ENCODE peak calls at places on chromosomes 3 and 15, in ten cellular contexts. J, O, V, S, L, N, B, P, D and W are unnamed samples.

GRCh38 chr3:155946178-155946577 is 75.7 kb downstream of the GMPS start:
- DNase-seq in J (no peak), L (no peak), B (peak), N (no peak), O (no peak), P (no peak), D (no peak), V (no peak), S (no peak), W (no peak)

GRCh38 chr15:93109370-93110105 is 20.5 kb upstream of the RGMA start:
- DNase-seq in O (peak), P (no peak), B (no peak), N (no peak), D (no peak), V (no peak), J (no peak), S (no peak), L (no peak), W (no peak)

GRCh38 chr3:23876901-23877300 is 39.9 kb downstream of the NKIRAS1 start:
- DNase-seq in J (no peak), D (no peak), N (no peak), P (no peak), B (no peak), V (no peak), O (no peak), S (no peak), L (no peak), W (no peak)

GRCh38 chr15:81293728-81294500 is 30.0 kb downstream of the STARD5 start:
- DNase-seq in S (peak), O (no peak), B (no peak), D (peak), P (no peak), L (peak), J (peak), V (peak), N (peak), W (no peak)

GRCh38 chr3:4351164-4351855 is 48.1 kb downstream of the SETMAR start:
- DNase-seq in S (peak), V (peak), P (no peak), B (no peak), N (no peak), O (no peak), J (no peak), D (peak), L (no peak), W (no peak)

GRCh38 chr3:74267583-74268184 is 346.8 kb downstream of the CNTN3 start:
- DNase-seq in S (peak), V (no peak), D (peak), O (no peak), J (no peak), L (no peak), P (peak), B (peak), N (peak), W (peak)

GRCh38 chr3:124273651-124274050 is 281.7 kb upstream of the ROPN1 start:
- DNase-seq in J (no peak), O (no peak), P (no peak), D (no peak), N (no peak), L (no peak), B (no peak), V (no peak), S (no peak), W (no peak)

GRCh38 chr3:124557433-124558232 is 172.6 kb upstream of the UMPS start:
- DNase-seq in V (no peak), J (no peak), D (no peak), S (no peak), P (no peak), L (no peak), B (peak), N (no peak), O (no peak), W (peak)

GRCh38 chr15:70267879-70268278 is 170.2 kb upstream of the TLE3 start:
- DNase-seq in N (peak), B (peak), P (no peak), D (no peak), S (no peak), O (peak), L (no peak), J (no peak), V (no peak), W (no peak)

GRCh38 chr3:155335955-155336354 is 42.5 kb upstream of the STRIT1 start:
- DNase-seq in L (no peak), O (no peak), D (no peak), J (no peak), S (no peak), N (no peak), B (no peak), P (no peak), V (no peak), W (no peak)

GRCh38 chr15:63226966-63227401 is 37.6 kb downstream of the RAB8B start:
- DNase-seq in D (no peak), L (no peak), O (no peak), V (no peak), N (peak), B (no peak), S (no peak), J (no peak), P (no peak), W (no peak)

GRCh38 chr15:41990243-41990605 is 17.9 kb upstream of the EHD4 start:
- DNase-seq in O (peak), P (no peak), N (no peak), L (no peak), D (no peak), V (no peak), B (no peak), S (no peak), J (no peak), W (no peak)

GRCh38 chr15:44468713-44469385 is 41.4 kb downstream of the CTDSPL2 start:
- DNase-seq in V (no peak), D (no peak), N (no peak), J (no peak), O (no peak), S (no peak), L (no peak), P (no peak), B (peak), W (no peak)

GRCh38 chr3:10026084-10026890 is at the start of gene FANCD2:
- DNase-seq in V (peak), L (peak), S (peak), O (peak), D (peak), P (peak), B (peak), N (peak), J (peak), W (peak)

GRCh38 chr3:9681011-9681722 is 22.5 kb upstream of the CPNE9 start:
- DNase-seq in S (no peak), B (no peak), L (no peak), P (no peak), N (no peak), J (no peak), O (no peak), V (no peak), D (no peak), W (no peak)

GRCh38 chr15:85795669-85796305 is 1.1 kb upstream of the KLHL25 start:
- DNase-seq in P (no peak), B (no peak), N (no peak), J (no peak), V (no peak), D (no peak), L (no peak), S (no peak), O (no peak), W (peak)

GRCh38 chr15:60004846-60005351 is 788 bp downstream of the FOXB1 start:
- DNase-seq in J (no peak), L (no peak), B (no peak), N (no peak), D (no peak), O (no peak), P (no peak), S (no peak), V (peak), W (no peak)

GRCh38 chr3:187259171-187259570 is 32.4 kb downstream of the MASP1 start:
- DNase-seq in P (no peak), V (no peak), N (no peak), J (no peak), L (no peak), D (no peak), B (peak), O (no peak), S (no peak), W (peak)

GRCh38 chr3:126487151-126487771 is 11.6 kb upstream of the ZXDC start:
- DNase-seq in O (no peak), B (peak), S (peak), J (no peak), V (no peak), P (no peak), D (no peak), N (peak), L (no peak), W (no peak)